ENCODE peak calls at places on chromosomes 16 and 17, in six cellular contexts. K, H, Y, E, N and O are unnamed samples.

GRCh38 chr17:1865252-1866037 is 35.6 kb downstream of the RPA1 start:
- DNase-seq in K (peak), H (peak), Y (peak), E (peak), N (peak), O (peak)

GRCh38 chr17:72887917-72888316 is 204.6 kb downstream of the SLC39A11 start:
- DNase-seq in K (no peak), H (no peak), Y (peak), E (no peak), N (no peak), O (no peak)

GRCh38 chr16:17476414-17477259 is 5.9 kb upstream of the XYLT1 start:
- DNase-seq in K (peak), H (peak), Y (peak), E (peak), N (peak), O (peak)

GRCh38 chr17:37124074-37124824 is 175.5 kb downstream of the AATF start:
- DNase-seq in K (no peak), H (peak), Y (no peak), E (no peak), N (no peak), O (no peak)

GRCh38 chr17:1013729-1014090 is 16.8 kb downstream of the TIMM22 start:
- DNase-seq in K (no peak), H (no peak), Y (no peak), E (no peak), N (no peak), O (no peak)

GRCh38 chr16:84524346-84524920 is 20.0 kb upstream of the MEAK7 start:
- DNase-seq in K (no peak), H (no peak), Y (no peak), E (no peak), N (no peak), O (no peak)

GRCh38 chr17:81165246-81166032 is at the start of gene PVALEF:
- DNase-seq in K (peak), H (no peak), Y (no peak), E (peak), N (peak), O (peak)

GRCh38 chr16:31376705-31377104 is 16.4 kb upstream of the ITGAD start:
- DNase-seq in K (no peak), H (no peak), Y (no peak), E (no peak), N (no peak), O (no peak)

GRCh38 chr17:35073183-35073790 is 9.8 kb upstream of the RFFL start:
- DNase-seq in K (no peak), H (no peak), Y (no peak), E (no peak), N (no peak), O (no peak)

GRCh38 chr17:78495634-78496033 is 81.6 kb downstream of the DNAH17 start:
- DNase-seq in K (no peak), H (no peak), Y (no peak), E (no peak), N (no peak), O (no peak)

GRCh38 chr17:78496311-78496710 is 80.9 kb downstream of the DNAH17 start:
- DNase-seq in K (no peak), H (no peak), Y (no peak), E (no peak), N (no peak), O (no peak)

GRCh38 chr17:78498848-78499247 is 78.3 kb downstream of the DNAH17 start:
- DNase-seq in K (no peak), H (no peak), Y (no peak), E (no peak), N (no peak), O (no peak)

GRCh38 chr17:78494961-78495330 is 82.2 kb downstream of the DNAH17 start:
- DNase-seq in K (no peak), H (no peak), Y (no peak), E (no peak), N (no peak), O (no peak)

DNA sequence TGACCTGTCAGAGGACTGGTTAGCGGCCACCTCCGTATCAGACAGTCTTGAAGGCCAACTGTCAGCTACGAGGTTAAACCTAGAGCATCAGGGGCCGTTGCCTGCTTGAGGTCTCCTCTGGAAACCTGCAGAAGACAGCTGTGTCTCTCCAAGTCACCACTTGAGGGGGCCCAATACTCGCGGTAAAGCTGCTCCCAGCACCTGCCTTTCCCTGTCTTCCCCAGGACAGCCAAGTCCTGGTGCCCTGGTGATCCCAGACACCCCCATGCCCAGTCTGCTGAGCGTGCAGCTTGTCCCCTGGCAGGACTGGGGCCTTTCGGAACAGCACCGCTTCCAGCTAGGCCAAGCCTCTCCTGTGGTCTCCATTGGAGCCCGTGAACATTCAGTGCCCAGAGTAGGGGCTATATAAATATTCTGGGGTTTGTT is 80.1 kb downstream of the DNAH17 start:
- DNase-seq in K (peak), H (peak), Y (peak), E (peak), N (peak), O (peak)
- TF ChIP-seq CTCF in K (peak), H (peak), Y (peak), E (peak), N (peak), O (peak)

GRCh38 chr17:63694974-63695773 is 4.8 kb downstream of the LIMD2 start:
- DNase-seq in K (no peak), H (no peak), Y (no peak), E (peak), N (no peak), O (no peak)

GRCh38 chr17:63693411-63694113 is 6.4 kb downstream of the LIMD2 start:
- DNase-seq in K (no peak), H (no peak), Y (no peak), E (no peak), N (no peak), O (no peak)

GRCh38 chr17:63689479-63689878 is 10.4 kb downstream of the LIMD2 start:
- DNase-seq in K (no peak), H (no peak), Y (no peak), E (no peak), N (no peak), O (no peak)

GRCh38 chr17:63694229-63694973 is 5.5 kb downstream of the LIMD2 start:
- DNase-seq in K (no peak), H (no peak), Y (no peak), E (peak), N (no peak), O (no peak)

DNA sequence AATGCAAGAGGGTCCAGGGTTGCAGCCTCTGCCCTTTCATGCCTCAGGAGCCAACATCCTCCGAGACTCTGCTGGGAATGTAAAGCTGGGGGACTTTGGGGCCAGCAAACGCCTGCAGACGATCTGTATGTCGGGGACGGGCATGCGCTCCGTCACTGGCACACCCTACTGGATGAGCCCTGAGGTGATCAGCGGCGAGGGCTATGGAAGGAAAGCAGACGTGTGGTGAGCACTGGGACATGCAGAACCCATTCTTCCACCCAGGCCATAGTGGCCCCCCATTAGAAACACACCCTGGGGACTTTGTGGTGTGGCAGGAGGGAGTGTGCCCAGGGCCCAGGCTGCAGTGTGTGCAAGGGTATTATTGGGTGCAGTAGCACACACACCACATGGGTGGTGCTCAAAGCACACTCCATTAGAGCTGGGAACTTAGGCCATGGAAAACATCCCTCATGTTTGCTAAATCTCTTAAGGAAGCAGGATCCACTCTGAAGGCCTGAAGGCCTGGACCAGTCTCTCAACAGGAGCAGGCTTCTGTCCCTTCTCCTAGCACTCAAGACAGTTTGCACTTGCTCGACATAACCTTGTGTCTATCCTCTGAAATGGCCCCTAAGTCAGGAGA is 7.6 kb downstream of the LIMD2 start:
- DNase-seq in K (no peak), H (no peak), Y (no peak), E (no peak), N (no peak), O (no peak)
- TF ChIP-seq CTCF in K (no peak), H (no peak), Y (no peak), E (no peak), N (no peak), O (no peak)

GRCh38 chr16:87053016-87053982 is 263.9 kb downstream of the C16orf95 start:
- DNase-seq in K (no peak), H (no peak), Y (no peak), E (peak), N (no peak), O (peak)
- TF ChIP-seq CTCF in K (no peak), H (peak), Y (no peak), E (peak), N (peak), O (peak)

GRCh38 chr16:2429037-2429770 is at the start of gene CCNF:
- DNase-seq in K (peak), H (peak), Y (peak), E (peak), N (peak), O (peak)
- TF ChIP-seq CTCF in K (no peak), H (no peak), Y (no peak), E (no peak), N (no peak), O (no peak)

GRCh38 chr16:3472878-3473595 is 22.3 kb downstream of the C16orf90 start:
- DNase-seq in K (no peak), H (no peak), Y (peak), E (no peak), N (no peak), O (no peak)

GRCh38 chr16:3471518-3472176 is 23.6 kb downstream of the C16orf90 start:
- DNase-seq in K (no peak), H (no peak), Y (no peak), E (no peak), N (no peak), O (no peak)

GRCh38 chr16:3475604-3476375 is 19.5 kb downstream of the C16orf90 start:
- DNase-seq in K (no peak), H (no peak), Y (no peak), E (no peak), N (no peak), O (no peak)

GRCh38 chr16:3470723-3471122 is 24.6 kb downstream of the C16orf90 start:
- DNase-seq in K (no peak), H (no peak), Y (no peak), E (no peak), N (no peak), O (no peak)

GRCh38 chr16:3474136-3474779 is 21.0 kb downstream of the C16orf90 start:
- DNase-seq in K (no peak), H (no peak), Y (no peak), E (no peak), N (no peak), O (no peak)
- TF ChIP-seq CTCF in K (no peak), H (no peak), Y (no peak), E (no peak), N (no peak), O (no peak)

DNA sequence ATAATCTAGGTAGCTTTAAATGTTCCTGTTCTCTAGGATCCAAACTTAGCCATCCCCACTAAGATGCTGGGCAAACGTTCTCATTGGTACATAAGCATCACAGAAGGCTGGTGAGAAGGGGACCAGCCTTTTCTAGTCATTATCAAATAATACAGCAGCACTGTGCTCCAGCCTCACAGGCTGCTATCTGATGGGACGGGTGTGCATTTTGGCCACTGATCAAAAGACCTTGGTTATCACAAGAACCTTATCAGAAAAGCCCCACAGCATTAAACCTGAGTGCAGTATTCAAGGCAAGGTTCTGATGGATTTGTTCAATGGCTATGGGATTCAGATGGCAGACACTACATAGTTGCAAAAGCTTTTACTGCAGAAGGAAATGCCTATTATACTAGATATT is 19.1 kb upstream of the KPNB1 start:
- DNase-seq in K (no peak), H (no peak), Y (no peak), E (no peak), N (no peak), O (no peak)
- TF ChIP-seq CTCF in K (no peak), H (no peak), Y (no peak), E (no peak), N (no peak), O (no peak)

GRCh38 chr17:50676065-50676975 is 31.4 kb downstream of the ANKRD40 start:
- DNase-seq in K (no peak), H (no peak), Y (no peak), E (no peak), N (no peak), O (no peak)
- TF ChIP-seq CTCF in K (no peak), H (no peak), Y (no peak), E (no peak), N (no peak), O (no peak)